ENCODE peak calls at places on chromosomes 3 and 15, in seven cellular contexts. X is skeletal muscle cell, B is left colon, G is NCI-H774, A is Caco-2, K is spleen, E is SK-N-DZ. L is an unnamed sample.

GRCh38 chr3:13276438-13277129 is 143.5 kb downstream of the NUP210 start:
- DNase-seq in X (no peak), B (no peak), G (no peak), A (no peak), K (peak; percentile 71), E (no peak), L (no peak)

GRCh38 chr3:194584866-194585265 is 48.4 kb downstream of the TMEM44 start:
- DNase-seq in X (no peak), B (no peak), G (no peak), A (no peak), K (no peak), E (no peak), L (no peak)

GRCh38 chr15:65837301-65838283 is 31.7 kb upstream of the RAB11A start:
- DNase-seq in X (no peak), B (no peak), G (no peak), A (no peak), K (no peak), E (no peak), L (no peak)

GRCh38 chr3:30548605-30549004 is 57.8 kb upstream of the TGFBR2 start:
- DNase-seq in X (no peak), B (no peak), G (no peak), A (peak; percentile 32), K (no peak), E (no peak), L (no peak)

GRCh38 chr3:30112904-30113484 is 493.4 kb upstream of the TGFBR2 start:
- DNase-seq in X (no peak), B (no peak), G (peak; percentile 18), A (no peak), K (no peak), E (peak; percentile 47), L (peak; percentile 5)

GRCh38 chr15:83193721-83194120 is 13.9 kb downstream of the HDGFL3 start:
- DNase-seq in X (no peak), B (no peak), G (no peak), A (no peak), K (no peak), E (no peak), L (no peak)

GRCh38 chr3:14899993-14900618 is 47.3 kb upstream of the NR2C2 start:
- DNase-seq in X (no peak), B (peak; percentile 41), G (no peak), A (no peak), K (no peak), E (no peak), L (no peak)

GRCh38 chr3:51083490-51083889 is 301.6 kb upstream of the MANF start:
- DNase-seq in X (no peak), B (no peak), G (no peak), A (no peak), K (no peak), E (no peak), L (no peak)

GRCh38 chr3:141000691-141001090 is 50.5 kb upstream of the SPSB4 start:
- DNase-seq in X (no peak), B (no peak), G (no peak), A (peak; percentile 41), K (no peak), E (no peak), L (no peak)

GRCh38 chr3:188915137-188915536 is 256.6 kb upstream of the TPRG1 start:
- DNase-seq in X (no peak), B (no peak), G (no peak), A (no peak), K (no peak), E (no peak), L (no peak)

GRCh38 chr3:191070762-191071365 is 128.2 kb upstream of the OSTN start:
- DNase-seq in X (no peak), B (no peak), G (no peak), A (no peak), K (no peak), E (no peak), L (no peak)

GRCh38 chr3:2468816-2469215 is 370.1 kb downstream of the CNTN4 start:
- DNase-seq in X (no peak), B (no peak), G (no peak), A (no peak), K (no peak), E (no peak), L (no peak)

GRCh38 chr3:156304406-156304805 is 184.0 kb downstream of the KCNAB1 start:
- DNase-seq in X (peak; percentile 21), B (no peak), G (no peak), A (no peak), K (no peak), E (no peak), L (no peak)

GRCh38 chr15:35000511-35000910 is 12.4 kb upstream of the ZNF770 start:
- DNase-seq in X (peak; percentile 56), B (no peak), G (no peak), A (no peak), K (no peak), E (no peak), L (peak; percentile 8)

GRCh38 chr3:38655708-38656300 is 6.3 kb upstream of the SCN5A start:
- DNase-seq in X (no peak), B (no peak), G (peak; percentile 5), A (no peak), K (no peak), E (peak; percentile 76), L (no peak)

GRCh38 chr3:125154110-125154509 is 58.4 kb downstream of the SLC12A8 start:
- DNase-seq in X (no peak), B (no peak), G (no peak), A (no peak), K (no peak), E (no peak), L (no peak)

GRCh38 chr3:48684054-48684349 is 1.7 kb downstream of the NCKIPSD start:
- DNase-seq in X (no peak), B (no peak), G (no peak), A (no peak), K (no peak), E (no peak), L (no peak)

GRCh38 chr15:73902121-73903020 is 23.9 kb upstream of the LOXL1 start:
- DNase-seq in X (no peak), B (no peak), G (no peak), A (no peak), K (no peak), E (no peak), L (no peak)

GRCh38 chr3:172323894-172324590 is 124.2 kb downstream of the GHSR start:
- DNase-seq in X (peak; percentile 25), B (no peak), G (no peak), A (no peak), K (no peak), E (no peak), L (no peak)

GRCh38 chr3:9915252-9916141 is 1.4 kb upstream of the IL17RC start:
- DNase-seq in X (no peak), B (peak; percentile 81), G (peak; percentile 12), A (peak; percentile 67), K (peak; percentile 89), E (peak; percentile 75), L (no peak)

GRCh38 chr3:179091113-179091512 is 19.5 kb upstream of the ZMAT3 start:
- DNase-seq in X (no peak), B (no peak), G (no peak), A (no peak), K (no peak), E (no peak), L (no peak)

GRCh38 chr15:32663671-32664070 is 22.2 kb downstream of the SCG5 start:
- DNase-seq in X (no peak), B (no peak), G (no peak), A (no peak), K (no peak), E (peak; percentile 68), L (no peak)

GRCh38 chr3:127405791-127406190 is 117.9 kb upstream of the PRR20G start:
- DNase-seq in X (no peak), B (no peak), G (no peak), A (no peak), K (peak; percentile 56), E (no peak), L (no peak)